ENCODE peak calls at places on chromosomes 3 and 15, in four cellular contexts. W is transverse colon, N is sigmoid colon, I is stomach. Z is an unnamed sample.

GRCh38 chr3:58064923-58065638 is 56.9 kb downstream of the FLNB start:
- DNase-seq in N (no peak), I (no peak), W (no peak), Z (no peak)

GRCh38 chr3:58052373-58053273 is 44.4 kb downstream of the FLNB start:
- DNase-seq in I (peak; percentile 78), W (peak; percentile 78), N (peak; percentile 94), Z (peak; percentile 87)

GRCh38 chr3:85342915-85343314 is 384.1 kb downstream of the CADM2 start:
- DNase-seq in N (no peak), W (no peak), I (no peak), Z (no peak)

GRCh38 chr3:171306631-171307030 is 153.6 kb downstream of the TNIK start:
- DNase-seq in W (peak; percentile 56), I (peak; percentile 30), N (peak; percentile 92), Z (peak; percentile 42)

GRCh38 chr15:96067677-96068076 is 262.8 kb upstream of the NR2F2 start:
- DNase-seq in N (no peak), I (no peak), W (no peak), Z (no peak)

GRCh38 chr15:61381501-61381900 is 152.4 kb upstream of the RORA start:
- DNase-seq in W (no peak), N (no peak), I (no peak), Z (no peak)

GRCh38 chr3:123667784-123668183 is 82.9 kb upstream of the HACD2 start:
- DNase-seq in I (no peak), W (no peak), N (no peak), Z (no peak)

GRCh38 chr3:79406175-79406574 is 361.6 kb downstream of the ROBO1 start:
- DNase-seq in I (no peak), W (no peak), N (no peak), Z (no peak)

GRCh38 chr15:62802612-62803011 is 239.9 kb upstream of the TPM1 start:
- DNase-seq in N (no peak), W (no peak), I (no peak), Z (no peak)

GRCh38 chr3:32280262-32280910 is 41.9 kb downstream of the CMTM8 start:
- DNase-seq in I (no peak), W (no peak), N (no peak), Z (no peak)

GRCh38 chr3:144189044-144189443 is 217.4 kb downstream of the DIPK2A start:
- DNase-seq in I (no peak), W (no peak), N (no peak), Z (no peak)

GRCh38 chr15:55981596-55982249 is 11.7 kb downstream of the NEDD4 start:
- DNase-seq in W (no peak), I (no peak), N (no peak), Z (no peak)

GRCh38 chr3:75329713-75330112 is 334.4 kb upstream of the FRG2C start:
- DNase-seq in W (no peak), I (no peak), N (no peak), Z (no peak)

GRCh38 chr3:183387797-183388196 is 40.6 kb downstream of the MCF2L2 start:
- DNase-seq in W (no peak), I (no peak), N (no peak), Z (no peak)

GRCh38 chr15:25134546-25134945 is 179.8 kb downstream of the SNRPN start:
- DNase-seq in N (no peak), I (no peak), W (no peak), Z (no peak)

GRCh38 chr3:57006048-57006709 is 54.3 kb upstream of the SPATA12 start:
- DNase-seq in N (no peak), W (no peak), I (no peak), Z (no peak)

GRCh38 chr3:96996009-96996408 is 181.6 kb downstream of the EPHA6 start:
- DNase-seq in N (no peak), I (no peak), W (no peak), Z (no peak)

GRCh38 chr15:53811530-53811929 is 52.1 kb upstream of the WDR72 start:
- DNase-seq in N (no peak), W (no peak), I (no peak), Z (no peak)

GRCh38 chr15:99104788-99105515 is at the start of gene SYNM:
- DNase-seq in I (peak; percentile 67), W (peak; percentile 72), N (peak; percentile 94), Z (peak; percentile 77)

GRCh38 chr3:50604628-50605588 is 6.7 kb downstream of the CISH start:
- DNase-seq in I (peak; percentile 87), N (no peak), W (peak; percentile 72), Z (peak; percentile 91)

GRCh38 chr3:15528881-15529537 is 7.5 kb upstream of the COLQ start:
- DNase-seq in W (no peak), I (peak; percentile 50), N (no peak), Z (no peak)

GRCh38 chr15:74826372-74826819 is at the start of gene CPLX3:
- DNase-seq in W (peak; percentile 50), N (no peak), I (peak; percentile 34), Z (peak; percentile 79)

GRCh38 chr15:39184701-39185390 is 396.0 kb upstream of the THBS1 start:
- DNase-seq in I (no peak), N (no peak), W (no peak), Z (no peak)

GRCh38 chr3:178155521-178155920 is 380.7 kb upstream of the KCNMB2 start:
- DNase-seq in I (no peak), N (no peak), W (no peak), Z (no peak)

GRCh38 chr3:128481438-128481942 is 11.5 kb downstream of the GATA2 start:
- DNase-seq in N (no peak), I (no peak), W (no peak), Z (no peak)

GRCh38 chr3:128480717-128481437 is 12.1 kb downstream of the GATA2 start:
- DNase-seq in W (no peak), N (no peak), I (no peak), Z (no peak)

GRCh38 chr3:128478576-128479506 is 12.2 kb upstream of the DNAJB8 start:
- DNase-seq in N (no peak), W (no peak), I (no peak), Z (no peak)

GRCh38 chr3:128479558-128480086 is 12.9 kb upstream of the DNAJB8 start:
- DNase-seq in W (no peak), N (no peak), I (no peak), Z (no peak)

DNA sequence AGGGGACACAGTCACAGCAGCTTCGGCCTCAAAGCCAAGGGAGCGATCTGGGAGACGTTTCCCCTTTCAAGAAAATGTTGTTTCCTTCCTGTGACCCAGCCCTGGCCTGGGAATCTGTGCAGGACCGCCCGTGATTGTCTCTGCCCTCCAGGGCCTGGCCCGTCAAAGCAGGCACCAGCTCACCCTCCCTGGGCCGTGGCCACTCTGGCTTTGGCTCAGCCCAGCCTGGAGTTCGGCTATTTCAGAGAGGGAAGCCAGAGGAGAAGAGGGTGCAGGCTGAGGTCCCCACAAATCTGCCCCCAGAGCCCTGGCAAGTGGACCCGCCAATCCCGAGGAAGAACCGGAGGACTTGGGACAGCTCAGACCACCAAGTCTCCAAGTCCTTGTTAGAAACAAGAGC is 12.7 kb downstream of the GATA2 start:
- DNase-seq in W (no peak), N (no peak), I (no peak), Z (no peak)
- TF ChIP-seq EP300 in W (no peak), N (no peak), I (no peak), Z (no peak)

GRCh38 chr15:50163719-50164410 is 18.1 kb upstream of the SLC27A2 start:
- DNase-seq in W (no peak), I (no peak), N (no peak), Z (no peak)

GRCh38 chr15:50164458-50164857 is 17.5 kb upstream of the SLC27A2 start:
- DNase-seq in N (no peak), I (no peak), W (no peak), Z (no peak)

GRCh38 chr15:50168778-50169411 is 13.1 kb upstream of the SLC27A2 start:
- DNase-seq in I (no peak), N (no peak), W (no peak), Z (no peak)

GRCh38 chr15:50167112-50167511 is 14.9 kb upstream of the SLC27A2 start:
- DNase-seq in W (no peak), I (no peak), N (no peak), Z (no peak)

GRCh38 chr15:50166216-50166615 is 15.8 kb upstream of the SLC27A2 start:
- DNase-seq in W (no peak), I (no peak), N (no peak), Z (no peak)
- TF ChIP-seq EP300 in W (no peak), I (no peak), N (no peak), Z (no peak)

GRCh38 chr15:26614734-26615133 is 158.1 kb downstream of the GABRB3 start:
- DNase-seq in I (no peak), N (no peak), W (no peak), Z (no peak)
- TF ChIP-seq EP300 in I (no peak), N (no peak), W (no peak), Z (no peak)

DNA sequence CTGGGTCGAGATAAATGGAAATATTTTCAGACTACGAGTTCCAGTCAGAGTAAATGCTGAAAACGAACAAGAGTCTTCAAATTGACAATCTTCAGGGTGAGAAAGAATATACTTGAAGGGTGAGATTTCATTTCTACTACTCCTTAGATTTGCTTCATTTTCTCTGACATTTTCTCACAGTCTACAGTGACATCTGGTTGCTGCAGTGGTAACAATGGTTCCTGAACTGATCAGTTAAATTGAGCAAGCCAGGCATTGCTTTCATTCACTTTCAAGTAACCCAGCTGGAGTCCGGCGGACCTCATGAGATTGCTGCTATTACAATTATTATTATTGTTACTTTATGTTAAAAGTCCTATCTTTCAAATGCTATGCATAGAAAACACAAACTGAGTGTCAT is 337.1 kb downstream of the VGLL3 start:
- DNase-seq in W (no peak), I (no peak), N (no peak), Z (no peak)
- TF ChIP-seq EP300 in W (no peak), I (no peak), N (no peak), Z (no peak)

GRCh38 chr15:64447536-64448315 is 12.7 kb upstream of the ZNF609 start:
- DNase-seq in I (no peak), W (no peak), N (no peak), Z (no peak)
- TF ChIP-seq EP300 in I (no peak), W (no peak), N (no peak), Z (no peak)

DNA sequence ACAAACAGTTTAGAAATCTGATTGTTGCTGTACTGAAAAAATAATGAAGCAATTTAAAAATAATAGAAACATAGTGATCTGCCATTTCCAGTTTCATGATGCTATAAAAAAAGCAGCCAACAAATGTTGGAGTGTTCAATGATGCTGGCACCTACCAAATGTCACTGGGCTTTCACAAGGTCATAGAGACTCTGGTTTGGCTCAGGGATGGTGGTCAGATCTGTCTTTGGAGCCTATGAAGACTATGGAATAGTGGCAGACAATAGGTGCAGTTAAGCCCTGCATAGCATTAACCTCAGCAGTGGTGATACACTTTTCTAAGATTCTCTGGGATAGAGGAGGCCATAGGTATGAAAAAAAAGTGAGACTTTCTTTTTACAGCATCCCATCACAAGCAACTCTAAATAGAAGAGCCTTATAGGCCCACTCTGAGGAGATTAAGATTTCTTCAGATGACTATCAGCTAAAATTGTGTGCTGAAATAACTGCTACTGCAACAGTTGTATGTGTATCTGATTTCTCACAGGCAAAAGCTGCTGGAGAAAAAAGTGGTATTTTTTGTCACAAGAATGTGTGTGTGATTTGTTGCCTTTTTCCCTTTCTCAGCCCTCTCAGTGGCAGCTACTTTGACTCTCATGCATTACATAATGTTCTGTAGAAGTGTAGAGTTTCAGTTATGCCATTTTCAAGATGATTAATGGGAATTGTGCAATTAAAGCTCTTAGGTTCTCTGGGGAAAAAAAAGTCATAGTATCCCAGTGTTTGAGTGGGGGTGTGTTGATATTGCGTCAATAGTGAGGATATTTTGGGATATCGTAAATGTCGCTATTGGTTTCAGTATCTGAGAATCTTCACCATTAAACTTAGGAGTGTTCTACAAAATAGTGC is 137.4 kb downstream of the MBNL1 start:
- DNase-seq in I (no peak), N (no peak), W (no peak), Z (no peak)
- TF ChIP-seq EP300 in I (no peak), N (peak; percentile 72), W (no peak), Z (peak; percentile 75)

GRCh38 chr15:100602064-100602821 is at the start of the genes ASB7 and LINS1:
- DNase-seq in N (peak; percentile 100), I (peak; percentile 100), W (peak; percentile 100), Z (peak; percentile 100)
- TF ChIP-seq EP300 in N (no peak), I (no peak), W (no peak), Z (peak; percentile 78)

Z was measured in ovary.